ENCODE peak calls at places on chromosomes 7 and 10, in four cellular contexts. One of them, this sample, is unnamed.

GRCh38 chr10:17817790-17818189 is 8.6 kb downstream of the MRC1 start:
- DNase-seq in Panc1: no peak
- DNase-seq in stimulated activated CD8-positive, alpha-beta memory T cell treated with anti-CD3 and anti-CD28 coated beads, Interleukin-15, amount 100 ng/mL, for 1 hour: no peak
- DNase-seq in brain microvascular endothelial cell: no peak
- DNase-seq in this sample: no peak

GRCh38 chr7:82534687-82535086 is 91.1 kb upstream of the CACNA2D1 start:
- DNase-seq in brain microvascular endothelial cell: peak
- DNase-seq in Panc1: no peak
- DNase-seq in stimulated activated CD8-positive, alpha-beta memory T cell treated with anti-CD3 and anti-CD28 coated beads, Interleukin-15, amount 100 ng/mL, for 1 hour: no peak
- DNase-seq in this sample: peak

GRCh38 chr10:103192089-103192450 is 1.0 kb downstream of the NT5C2 start:
- DNase-seq in stimulated activated CD8-positive, alpha-beta memory T cell treated with anti-CD3 and anti-CD28 coated beads, Interleukin-15, amount 100 ng/mL, for 1 hour: no peak
- DNase-seq in brain microvascular endothelial cell: no peak
- DNase-seq in Panc1: no peak
- DNase-seq in this sample: no peak

GRCh38 chr10:7410800-7411670 is at the start of gene SFMBT2:
- DNase-seq in stimulated activated CD8-positive, alpha-beta memory T cell treated with anti-CD3 and anti-CD28 coated beads, Interleukin-15, amount 100 ng/mL, for 1 hour: no peak
- DNase-seq in brain microvascular endothelial cell: peak
- DNase-seq in Panc1: no peak
- DNase-seq in this sample: peak

GRCh38 chr10:104040862-104041789 is 44.6 kb downstream of the COL17A1 start:
- DNase-seq in Panc1: no peak
- DNase-seq in stimulated activated CD8-positive, alpha-beta memory T cell treated with anti-CD3 and anti-CD28 coated beads, Interleukin-15, amount 100 ng/mL, for 1 hour: no peak
- DNase-seq in brain microvascular endothelial cell: no peak
- DNase-seq in this sample: no peak

GRCh38 chr7:112207765-112208164 is 1.3 kb downstream of the ZNF277 start:
- DNase-seq in brain microvascular endothelial cell: no peak
- DNase-seq in Panc1: no peak
- DNase-seq in stimulated activated CD8-positive, alpha-beta memory T cell treated with anti-CD3 and anti-CD28 coated beads, Interleukin-15, amount 100 ng/mL, for 1 hour: no peak
- DNase-seq in this sample: no peak

GRCh38 chr7:158432369-158433270 is 155.0 kb downstream of the PTPRN2 start:
- DNase-seq in stimulated activated CD8-positive, alpha-beta memory T cell treated with anti-CD3 and anti-CD28 coated beads, Interleukin-15, amount 100 ng/mL, for 1 hour: no peak
- DNase-seq in brain microvascular endothelial cell: peak
- DNase-seq in Panc1: peak
- DNase-seq in this sample: peak

GRCh38 chr7:35727571-35727970 is 32.6 kb upstream of the HERPUD2 start:
- DNase-seq in brain microvascular endothelial cell: peak
- DNase-seq in stimulated activated CD8-positive, alpha-beta memory T cell treated with anti-CD3 and anti-CD28 coated beads, Interleukin-15, amount 100 ng/mL, for 1 hour: no peak
- DNase-seq in Panc1: no peak
- DNase-seq in this sample: no peak

GRCh38 chr10:126222736-126223511 is 165.4 kb downstream of the ADAM12 start:
- DNase-seq in stimulated activated CD8-positive, alpha-beta memory T cell treated with anti-CD3 and anti-CD28 coated beads, Interleukin-15, amount 100 ng/mL, for 1 hour: no peak
- DNase-seq in brain microvascular endothelial cell: no peak
- DNase-seq in Panc1: no peak
- DNase-seq in this sample: no peak

GRCh38 chr7:105691029-105691691 is 109.9 kb upstream of the EFCAB10 start:
- DNase-seq in brain microvascular endothelial cell: peak
- DNase-seq in Panc1: no peak
- DNase-seq in stimulated activated CD8-positive, alpha-beta memory T cell treated with anti-CD3 and anti-CD28 coated beads, Interleukin-15, amount 100 ng/mL, for 1 hour: no peak
- DNase-seq in this sample: no peak

GRCh38 chr7:158050441-158051371 is 536.9 kb downstream of the PTPRN2 start:
- DNase-seq in brain microvascular endothelial cell: no peak
- DNase-seq in Panc1: no peak
- DNase-seq in stimulated activated CD8-positive, alpha-beta memory T cell treated with anti-CD3 and anti-CD28 coated beads, Interleukin-15, amount 100 ng/mL, for 1 hour: no peak
- DNase-seq in this sample: no peak